ENCODE peak calls at places on chromosomes 13 and 19, in five cellular contexts. H, X, V, D and G are unnamed samples.
A peak's percentile ranks its signal among the peaks of the same experiment; 100 is the strongest.

GRCh38 chr13:49112782-49113525 is 107.2 kb upstream of the MLNR start:
- DNase-seq in X (no peak), H (no peak), D (peak; percentile 9), V (no peak), G (no peak)

GRCh38 chr13:39692650-39693438 is 37.4 kb downstream of the COG6 start:
- DNase-seq in X (no peak), D (no peak), H (no peak), V (no peak), G (no peak)

GRCh38 chr19:2973229-2973628 is 4.1 kb upstream of the TLE6 start:
- DNase-seq in D (no peak), X (no peak), V (no peak), H (no peak), G (no peak)

GRCh38 chr19:35269425-35270117 is 809 bp downstream of the USF2 start:
- DNase-seq in V (peak; percentile 82), H (peak; percentile 91), D (no peak), X (peak; percentile 92), G (no peak)

GRCh38 chr13:43191561-43191960 is 168.2 kb downstream of the DNAJC15 start:
- DNase-seq in V (no peak), H (no peak), X (no peak), D (no peak), G (no peak)

GRCh38 chr19:11123076-11123567 is 32.5 kb downstream of the SPC24 start:
- DNase-seq in V (no peak), X (no peak), D (no peak), H (no peak), G (no peak)

GRCh38 chr19:6459356-6460098 is at the start of gene SLC25A23:
- DNase-seq in D (peak; percentile 33), V (peak; percentile 46), H (peak; percentile 83), X (peak; percentile 87), G (no peak)

GRCh38 chr13:29260684-29261083 is 334.8 kb downstream of the SLC7A1 start:
- DNase-seq in V (no peak), H (no peak), X (no peak), D (no peak), G (no peak)

GRCh38 chr13:22311734-22312404 is 641.0 kb downstream of the FGF9 start:
- DNase-seq in D (no peak), X (peak; percentile 56), V (no peak), H (no peak), G (no peak)

GRCh38 chr19:5627395-5627904 is 4.6 kb downstream of the SAFB start:
- DNase-seq in H (peak; percentile 50), V (no peak), D (no peak), X (peak; percentile 75), G (peak; percentile 93)

GRCh38 chr19:52369463-52370340 is at the start of gene ZNF880:
- DNase-seq in D (peak; percentile 71), H (peak; percentile 90), V (no peak), X (peak; percentile 96), G (peak; percentile 97)

GRCh38 chr19:45069056-45069455 is 7.2 kb downstream of the ZNF296 start:
- DNase-seq in D (no peak), H (no peak), X (no peak), V (no peak), G (no peak)

GRCh38 chr13:80235131-80235530 is 105.8 kb downstream of the SPRY2 start:
- DNase-seq in V (no peak), H (no peak), X (no peak), D (no peak), G (no peak)

GRCh38 chr13:60402022-60402421 is 5.0 kb downstream of the TDRD3 start:
- DNase-seq in H (no peak), D (no peak), X (no peak), V (no peak), G (no peak)

GRCh38 chr13:113327391-113327765 is 30.3 kb downstream of the LAMP1 start:
- DNase-seq in X (no peak), D (no peak), V (no peak), H (no peak), G (no peak)

GRCh38 chr19:41564515-41565383 is 11.2 kb upstream of the CEACAM21 start:
- DNase-seq in X (no peak), D (no peak), V (no peak), H (no peak), G (no peak)

GRCh38 chr13:43686557-43686956 is 100.2 kb downstream of the ENOX1 start:
- DNase-seq in H (no peak), V (peak; percentile 2), D (no peak), X (peak; percentile 77), G (no peak)

GRCh38 chr19:27920774-27921173 is 1292.2 kb downstream of the UQCRFS1 start:
- DNase-seq in X (no peak), D (no peak), V (no peak), H (no peak), G (no peak)

DNA sequence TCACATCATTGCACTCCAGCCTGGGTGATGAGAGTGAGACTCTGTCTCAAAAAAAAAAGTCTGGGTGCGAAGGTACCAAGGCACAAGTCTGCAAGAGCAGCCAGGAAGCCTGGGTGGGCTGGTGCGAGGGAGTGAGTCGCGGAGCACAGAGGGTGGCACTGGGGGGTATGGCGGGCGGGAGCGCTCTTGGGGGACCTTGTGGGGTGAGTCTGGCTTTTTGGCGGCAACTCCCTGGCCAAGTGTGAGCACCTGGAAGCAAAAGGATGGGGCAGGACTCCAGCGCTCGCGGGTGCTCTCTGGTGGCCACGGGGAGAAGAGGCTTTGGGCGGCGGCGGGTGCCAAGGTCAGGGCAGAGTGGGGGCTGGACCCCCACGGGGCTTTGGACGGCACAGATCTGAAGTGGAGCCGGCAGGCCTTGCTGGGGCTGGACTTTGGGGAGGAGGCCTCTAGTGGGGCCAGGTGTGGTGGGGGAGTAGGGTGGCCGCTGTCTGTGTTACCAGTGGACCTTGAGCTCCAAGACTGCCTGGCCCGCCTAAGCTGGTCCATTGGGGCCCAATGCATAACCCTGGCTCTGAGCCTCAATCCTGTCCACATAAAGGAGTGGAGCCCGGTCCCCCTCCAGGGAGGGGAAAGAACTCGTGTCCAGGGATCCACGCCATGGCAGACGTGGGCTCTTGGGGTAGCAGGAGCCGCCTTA is 1.6 kb downstream of the P2RY11 start:
- DNase-seq in X (no peak), D (no peak), V (peak; percentile 47), H (peak; percentile 68), G (no peak)
- H3K4me3 ChIP-seq in X (no peak overlapping the region), D (no peak overlapping the region), V (no peak overlapping the region), H (no peak overlapping the region), G (no peak overlapping the region)

DNA sequence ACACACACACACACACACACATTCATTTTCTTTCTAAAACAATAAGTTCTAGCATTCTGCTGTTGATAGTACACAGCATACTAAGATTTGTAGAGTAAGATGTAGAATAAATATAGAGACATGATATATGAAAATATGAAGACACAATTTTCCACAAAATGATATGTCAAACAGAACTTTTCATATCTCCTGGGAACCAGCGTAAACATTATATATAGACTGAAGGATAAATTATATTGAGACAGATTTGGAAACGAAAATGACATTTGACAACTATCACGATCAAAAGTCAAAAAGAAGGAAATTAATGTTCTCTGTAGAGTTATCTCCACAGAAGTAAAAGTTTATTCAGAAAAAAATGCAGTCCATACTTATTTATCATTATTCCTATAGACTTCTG is 1605.7 kb upstream of the SLC10A2 start:
- DNase-seq in V (no peak), H (no peak), D (no peak), X (no peak), G (no peak)
- TF ChIP-seq EP300 in V (no peak), H (no peak), D (no peak), X (no peak), G (no peak)

DNA sequence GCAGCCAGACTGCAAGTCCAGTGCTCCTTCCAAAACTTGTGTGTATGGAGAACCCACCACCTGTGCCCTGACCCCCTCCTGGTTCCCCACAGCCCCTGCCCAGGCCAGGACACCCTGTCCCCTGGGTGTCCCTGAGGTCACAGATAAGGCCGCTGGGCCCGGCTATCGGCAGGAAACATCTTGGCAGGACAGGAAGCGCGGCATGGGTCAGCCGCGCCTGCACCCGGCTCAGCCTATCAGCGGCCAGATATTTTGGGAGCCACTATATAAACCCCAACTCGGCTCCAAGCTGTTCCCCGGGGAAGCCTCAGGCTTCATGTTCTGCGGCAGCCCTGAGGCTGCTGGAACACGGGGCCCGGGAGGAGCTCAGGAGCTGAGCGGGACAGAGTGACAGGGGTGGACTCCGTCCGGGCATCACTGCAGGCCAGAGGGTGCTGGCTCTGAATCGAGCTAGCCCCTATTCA is 60.8 kb downstream of the AP1M1 start:
- DNase-seq in D (no peak), H (peak; percentile 44), V (no peak), X (peak; percentile 83), G (peak; percentile 94)
- TF ChIP-seq POLR2AphosphoS5 in D (no peak), H (peak; percentile 63), V (no peak), X (peak; percentile 71), G (peak; percentile 92)

GRCh38 chr19:38843175-38843758 is 6.5 kb downstream of the HNRNPL start:
- DNase-seq in H (no peak), D (no peak), X (no peak), V (no peak), G (no peak)

GRCh38 chr19:38841787-38842438 is 7.9 kb downstream of the HNRNPL start:
- DNase-seq in D (no peak), X (no peak), H (no peak), V (no peak), G (no peak)

GRCh38 chr19:38844093-38844686 is 5.6 kb downstream of the HNRNPL start:
- DNase-seq in D (no peak), V (no peak), H (no peak), X (no peak), G (no peak)

GRCh38 chr19:38841180-38841766 is 8.5 kb downstream of the HNRNPL start:
- DNase-seq in D (no peak), X (no peak), H (no peak), V (no peak), G (no peak)

GRCh38 chr19:38842439-38843174 is 7.2 kb downstream of the HNRNPL start:
- DNase-seq in D (no peak), H (peak; percentile 60), X (no peak), V (no peak), G (no peak)
- H3K4me3 ChIP-seq in D (no peak overlapping the region), H (no peak overlapping the region), X (no peak overlapping the region), V (no peak overlapping the region), G (no peak overlapping the region)

GRCh38 chr13:82447452-82448030 is 1434.7 kb downstream of the SLITRK1 start:
- DNase-seq in X (no peak), V (no peak), D (no peak), H (no peak), G (no peak)
- TF ChIP-seq EP300 in X (no peak), V (no peak), D (no peak), H (no peak), G (no peak)

GRCh38 chr19:38675611-38676010 is 28.2 kb downstream of the ACTN4 start:
- DNase-seq in X (no peak), V (no peak), D (no peak), H (no peak), G (no peak)
- TF ChIP-seq POLR2AphosphoS5 in X (no peak), V (no peak), D (no peak), H (no peak), G (peak; percentile 5)